ENCODE peak calls at places on chromosomes 13 and 19, in ten cellular contexts. H is naive thymus-derived CD8-positive, alpha-beta T cell; X is stimulated activated CD4-positive, alpha-beta T cell treated with anti-CD3 and anti-CD28 coated beads, Interleukin-4, amount 100 ng/mL, for 1 hour; B is small intestine; K is endothelial cell; M is HS-27A; P is GOT3; W is NCI-H2081; N is T-helper 1 cell; Q is fibroblast of the conjunctiva. S is an unnamed sample.

GRCh38 chr13:102598061-102598460 is 1.3 kb downstream of the TPP2 start:
- DNase-seq in H (no peak), X (no peak), B (peak; percentile 12), K (no peak), M (no peak), P (no peak), W (no peak), N (no peak), Q (no peak), S (no peak)

GRCh38 chr13:110597041-110597689 is 18.2 kb upstream of the NAXD start:
- DNase-seq in H (no peak), X (no peak), B (no peak), K (no peak), M (no peak), P (no peak), W (no peak), N (no peak), Q (no peak), S (no peak)

GRCh38 chr13:27658569-27658968 is 36.9 kb downstream of the POLR1D start:
- DNase-seq in H (no peak), X (no peak), B (no peak), K (no peak), M (no peak), P (no peak), W (no peak), N (no peak), Q (no peak), S (no peak)

GRCh38 chr19:50190439-50190891 is 13.0 kb upstream of the MYH14 start:
- DNase-seq in H (no peak), X (no peak), B (peak; percentile 98), K (no peak), M (no peak), P (no peak), W (no peak), N (no peak), Q (no peak), S (peak; percentile 89)

GRCh38 chr19:34188388-34188787 is 16.1 kb downstream of the LSM14A start:
- DNase-seq in H (no peak), X (no peak), B (no peak), K (no peak), M (no peak), P (no peak), W (no peak), N (no peak), Q (no peak), S (no peak)

GRCh38 chr13:95644611-95645052 is at the start of gene DZIP1:
- DNase-seq in H (no peak), X (no peak), B (no peak), K (peak; percentile 83), M (no peak), P (peak; percentile 33), W (peak; percentile 83), N (no peak), Q (peak; percentile 81), S (no peak)

GRCh38 chr13:45468676-45469075 is 3.9 kb downstream of the COG3 start:
- DNase-seq in H (no peak), X (no peak), B (peak; percentile 43), K (no peak), M (no peak), P (no peak), W (no peak), N (no peak), Q (no peak), S (no peak)

GRCh38 chr19:58586131-58586765 is 13.1 kb upstream of the MZF1 start:
- DNase-seq in H (no peak), X (no peak), B (no peak), K (no peak), M (no peak), P (no peak), W (no peak), N (no peak), Q (no peak), S (no peak)

GRCh38 chr13:95258619-95259194 is 42.5 kb downstream of the ABCC4 start:
- DNase-seq in H (no peak), X (no peak), B (peak; percentile 77), K (no peak), M (no peak), P (no peak), W (no peak), N (no peak), Q (no peak), S (no peak)

GRCh38 chr13:41196620-41197019 is 2.3 kb upstream of the KBTBD7 start:
- DNase-seq in H (no peak), X (no peak), B (no peak), K (no peak), M (no peak), P (no peak), W (no peak), N (no peak), Q (no peak), S (no peak)

GRCh38 chr19:17338440-17339078 is 1.2 kb downstream of the GTPBP3 start:
- DNase-seq in H (no peak), X (no peak), B (no peak), K (no peak), M (no peak), P (no peak), W (no peak), N (no peak), Q (no peak), S (no peak)

GRCh38 chr13:99214232-99214631 is 13.6 kb downstream of the UBAC2 start:
- DNase-seq in H (no peak), X (peak; percentile 53), B (no peak), K (no peak), M (no peak), P (no peak), W (no peak), N (no peak), Q (no peak), S (no peak)

GRCh38 chr19:18414504-18415176 is 4.6 kb upstream of the SSBP4 start:
- DNase-seq in H (no peak), X (no peak), B (peak; percentile 53), K (no peak), M (no peak), P (no peak), W (no peak), N (no peak), Q (no peak), S (peak; percentile 75)

GRCh38 chr13:106151056-106151699 is 384.3 kb downstream of the EFNB2 start:
- DNase-seq in H (no peak), X (no peak), B (peak; percentile 83), K (no peak), M (peak; percentile 90), P (peak; percentile 3), W (peak; percentile 39), N (no peak), Q (peak; percentile 75), S (peak; percentile 61)

GRCh38 chr13:106520205-106521004 is 15.1 kb downstream of the EFNB2 start:
- DNase-seq in H (no peak), X (no peak), B (no peak), K (no peak), M (no peak), P (no peak), W (no peak), N (no peak), Q (no peak), S (no peak)

GRCh38 chr19:36149673-36150406 is 2.4 kb downstream of the COX7A1 start:
- DNase-seq in H (no peak), X (no peak), B (no peak), K (no peak), M (no peak), P (no peak), W (no peak), N (no peak), Q (no peak), S (no peak)

GRCh38 chr19:29400917-29401711 is 124.7 kb upstream of the VSTM2B start:
- DNase-seq in H (no peak), X (no peak), B (no peak), K (no peak), M (no peak), P (no peak), W (no peak), N (no peak), Q (no peak), S (no peak)

GRCh38 chr19:17385878-17386611 is 8.0 kb downstream of the CCDC194 start:
- DNase-seq in H (peak; percentile 44), X (peak; percentile 72), B (peak; percentile 37), K (peak; percentile 84), M (no peak), P (no peak), W (peak; percentile 22), N (peak; percentile 46), Q (no peak), S (peak; percentile 71)

GRCh38 chr19:33621811-33622504 is at the start of gene CHST8:
- DNase-seq in H (no peak), X (no peak), B (peak; percentile 15), K (peak; percentile 69), M (no peak), P (no peak), W (no peak), N (no peak), Q (no peak), S (no peak)

GRCh38 chr19:9808855-9809646 is 9.8 kb downstream of the FBXL12 start:
- DNase-seq in H (no peak), X (no peak), B (no peak), K (no peak), M (no peak), P (no peak), W (no peak), N (no peak), Q (no peak), S (no peak)

GRCh38 chr13:24680258-24680920 is at the start of gene ATP12A:
- DNase-seq in H (no peak), X (peak; percentile 47), B (no peak), K (peak; percentile 47), M (no peak), P (no peak), W (no peak), N (peak; percentile 30), Q (no peak), S (peak; percentile 61)

GRCh38 chr19:21835810-21836444 is at the start of gene ZNF43:
- DNase-seq in H (peak; percentile 91), X (peak; percentile 90), B (peak; percentile 95), K (peak; percentile 86), M (no peak), P (peak; percentile 5), W (peak; percentile 88), N (peak; percentile 87), Q (peak; percentile 88), S (peak; percentile 92)

GRCh38 chr13:107447591-107447990 is 767.7 kb downstream of the LIG4 start:
- DNase-seq in H (no peak), X (no peak), B (no peak), K (no peak), M (no peak), P (no peak), W (no peak), N (no peak), Q (no peak), S (no peak)

GRCh38 chr19:2944775-2945574 is at the start of gene ZNF77:
- DNase-seq in H (peak; percentile 97), X (peak; percentile 99), B (peak; percentile 100), K (peak; percentile 83), M (peak; percentile 92), P (peak; percentile 96), W (peak; percentile 99), N (peak; percentile 98), Q (peak; percentile 98), S (peak; percentile 99)

GRCh38 chr13:28355822-28356371 is 139.0 kb downstream of the FLT1 start:
- DNase-seq in H (no peak), X (no peak), B (no peak), K (no peak), M (no peak), P (no peak), W (no peak), N (no peak), Q (peak; percentile 13), S (no peak)

GRCh38 chr19:48196321-48196761 is 25.9 kb downstream of the ZSWIM9 start:
- DNase-seq in H (no peak), X (no peak), B (no peak), K (no peak), M (no peak), P (no peak), W (peak; percentile 27), N (no peak), Q (no peak), S (no peak)

GRCh38 chr13:78182813-78183212 is 264.2 kb upstream of the EDNRB start:
- DNase-seq in H (no peak), X (no peak), B (no peak), K (no peak), M (no peak), P (no peak), W (no peak), N (no peak), Q (no peak), S (no peak)

GRCh38 chr13:79440958-79441553 is 35.0 kb upstream of the RBM26 start:
- DNase-seq in H (no peak), X (no peak), B (peak; percentile 63), K (no peak), M (no peak), P (no peak), W (no peak), N (no peak), Q (no peak), S (peak; percentile 53)